ENCODE peak calls at places on chromosomes 7 and 10, in four cellular contexts. J is IMR-90, P is cardiac muscle cell, E is bronchial epithelial cell. U is an unnamed sample.

GRCh38 chr10:59337254-59337653 is 25.1 kb downstream of the FAM13C start:
- DNase-seq in J (peak), E (peak), P (peak), U (peak)

GRCh38 chr7:141533149-141533949 is 17.9 kb upstream of the AGK start:
- DNase-seq in J (peak), P (peak), E (peak), U (peak)

GRCh38 chr10:35640474-35640873 is 1.6 kb downstream of the FZD8 start:
- DNase-seq in J (peak), E (peak), P (peak), U (peak)

GRCh38 chr7:128913856-128914565 is 3.5 kb upstream of the KCP start:
- DNase-seq in P (no peak), E (no peak), J (no peak), U (no peak)

GRCh38 chr7:570801-571070 is 51.1 kb upstream of the PDGFA start:
- DNase-seq in P (no peak), E (no peak), J (no peak), U (no peak)

GRCh38 chr7:66522518-66522917 is 106.2 kb upstream of the KCTD7 start:
- DNase-seq in P (no peak), E (no peak), J (no peak), U (no peak)

GRCh38 chr7:77425151-77426051 is 9.3 kb upstream of the GSAP start:
- DNase-seq in E (peak), J (peak), P (peak), U (peak)

GRCh38 chr10:119665901-119666708 is 14.9 kb downstream of the BAG3 start:
- DNase-seq in E (no peak), J (peak), P (peak), U (no peak)

GRCh38 chr10:79344502-79345195 is 2.6 kb upstream of the PPIF start:
- DNase-seq in P (no peak), J (no peak), E (no peak), U (no peak)

GRCh38 chr7:107201795-107202450 is 33.1 kb downstream of the HBP1 start:
- DNase-seq in P (peak), J (peak), E (peak), U (no peak)

GRCh38 chr10:94963901-94964300 is 25.4 kb downstream of the CYP2C9 start:
- DNase-seq in P (peak), E (peak), J (peak), U (peak)

GRCh38 chr10:123663522-123663921 is 2.6 kb upstream of the GPR26 start:
- DNase-seq in P (no peak), E (no peak), J (no peak), U (no peak)

GRCh38 chr7:82430518-82431465 is 12.8 kb downstream of the CACNA2D1 start:
- DNase-seq in P (peak), E (no peak), J (peak), U (peak)

GRCh38 chr10:82953331-82953730 is 1078.3 kb downstream of the NRG3 start:
- DNase-seq in P (no peak), J (no peak), E (no peak), U (no peak)

GRCh38 chr7:100089458-100090201 is 861 bp downstream of the COPS6 start:
- DNase-seq in E (no peak), P (no peak), J (peak), U (peak)

GRCh38 chr7:36967387-36967786 is 243.1 kb upstream of the AOAH start:
- DNase-seq in E (peak), P (peak), J (peak), U (peak)

GRCh38 chr7:29306276-29307036 is 111.9 kb downstream of the CHN2 start:
- DNase-seq in J (no peak), P (no peak), E (no peak), U (no peak)

GRCh38 chr7:1537631-1538412 is 7.3 kb downstream of the MAFK start:
- DNase-seq in P (peak), E (peak), J (peak), U (peak)

GRCh38 chr7:25456467-25457171 is 228.3 kb upstream of the NPVF start:
- DNase-seq in J (no peak), P (peak), E (no peak), U (no peak)

GRCh38 chr10:35639651-35640311 is 2.3 kb downstream of the FZD8 start:
- DNase-seq in E (no peak), P (peak), J (peak), U (peak)

GRCh38 chr7:87448427-87448826 is 27.1 kb downstream of the ABCB4 start:
- DNase-seq in E (no peak), P (no peak), J (no peak), U (no peak)

GRCh38 chr7:18684899-18685298 is 189.3 kb downstream of the HDAC9 start:
- DNase-seq in P (no peak), E (no peak), J (no peak), U (peak)

GRCh38 chr10:91787258-91787657 is 11.0 kb upstream of the TNKS2 start:
- DNase-seq in P (no peak), E (no peak), J (no peak), U (no peak)

GRCh38 chr7:149317986-149318672 is 56.1 kb downstream of the ZNF783 start:
- DNase-seq in E (no peak), P (no peak), J (no peak), U (no peak)

GRCh38 chr10:48495282-48496045 is 109.4 kb downstream of the ARHGAP22 start:
- DNase-seq in J (no peak), P (no peak), E (no peak), U (no peak)

GRCh38 chr10:3806603-3807002 is 21.6 kb upstream of the KLF6 start:
- DNase-seq in J (peak), P (peak), E (peak), U (peak)

GRCh38 chr7:21422747-21423146 is 5.1 kb upstream of the SP4 start:
- DNase-seq in J (no peak), E (no peak), P (no peak), U (no peak)

GRCh38 chr10:93746844-93747284 is 10.9 kb upstream of the LGI1 start:
- DNase-seq in E (peak), J (peak), P (peak), U (peak)

GRCh38 chr7:74579800-74580685 is 77.5 kb upstream of the GTF2I start:
- DNase-seq in J (peak), P (peak), E (peak), U (peak)

GRCh38 chr7:101990811-101991418 is 173.5 kb downstream of the CUX1 start:
- DNase-seq in J (no peak), E (no peak), P (no peak), U (no peak)

GRCh38 chr10:106185991-106186390 is 978.5 kb downstream of the SORCS1 start:
- DNase-seq in P (peak), E (no peak), J (peak), U (peak)

GRCh38 chr7:143408247-143408685 is 390 bp downstream of the EPHA1 start:
- DNase-seq in P (no peak), E (no peak), J (no peak), U (no peak)

GRCh38 chr7:146781352-146782116 is 664.9 kb downstream of the CNTNAP2 start:
- DNase-seq in P (peak), J (no peak), E (no peak), U (no peak)

GRCh38 chr10:132158810-132159209 is 27.9 kb upstream of the DPYSL4 start:
- DNase-seq in E (no peak), J (no peak), P (no peak), U (no peak)

GRCh38 chr10:656883-657282 is 32.6 kb downstream of the DIP2C start:
- DNase-seq in J (no peak), P (no peak), E (no peak), U (no peak)

GRCh38 chr10:44382981-44383748 is 1.7 kb downstream of the CXCL12 start:
- DNase-seq in E (no peak), J (no peak), P (no peak), U (no peak)

GRCh38 chr7:91420606-91421390 is 156.6 kb downstream of the FZD1 start:
- DNase-seq in J (no peak), E (no peak), P (no peak), U (no peak)

GRCh38 chr7:91425149-91425548 is 160.9 kb downstream of the FZD1 start:
- DNase-seq in P (no peak), E (no peak), J (no peak), U (no peak)

GRCh38 chr7:91424372-91424771 is 160.1 kb downstream of the FZD1 start:
- DNase-seq in J (no peak), P (no peak), E (no peak), U (no peak)
- TF ChIP-seq CTCF in J (no peak), P (no peak), E (no peak), U (no peak)

GRCh38 chr7:124033807-124034753 is 1.2 kb upstream of the TMEM229A start:
- DNase-seq in J (no peak), P (no peak), E (no peak), U (no peak)
- H3K4me3 ChIP-seq in J (no peak), P (no peak), E (no peak), U (no peak)

GRCh38 chr10:101047961-101048892 is 13.6 kb upstream of the KAZALD1 start:
- DNase-seq in J (no peak), E (no peak), P (no peak), U (no peak)
- TF ChIP-seq CTCF in J (no peak), E (peak), P (no peak), U (no peak)

GRCh38 chr7:139726485-139726869 is 51.3 kb downstream of the HIPK2 start:
- DNase-seq in J (no peak), P (peak), E (no peak), U (no peak)
- H3K4me3 ChIP-seq in J (no peak), P (no peak), E (no peak), U (no peak)

GRCh38 chr10:100829103-100829870 is 83.5 kb upstream of the SLF2 start:
- DNase-seq in P (no peak), J (no peak), E (no peak), U (no peak)

GRCh38 chr10:100826983-100827818 is 81.8 kb downstream of the PAX2 start:
- DNase-seq in E (no peak), J (no peak), P (no peak), U (no peak)

GRCh38 chr10:100826661-100826982 is 81.2 kb downstream of the PAX2 start:
- DNase-seq in E (no peak), P (no peak), J (no peak), U (no peak)

GRCh38 chr10:100828744-100829102 is 83.3 kb downstream of the PAX2 start:
- DNase-seq in P (no peak), E (no peak), J (no peak), U (no peak)

GRCh38 chr10:100827819-100828743 is 82.7 kb downstream of the PAX2 start:
- DNase-seq in P (no peak), E (no peak), J (no peak), U (no peak)
- TF ChIP-seq CTCF in P (no peak), E (peak), J (no peak), U (no peak)

GRCh38 chr7:68249611-68250010 is 1253.0 kb downstream of the TYW1 start:
- DNase-seq in E (no peak), P (no peak), J (no peak), U (no peak)

GRCh38 chr7:68246189-68246633 is 1249.6 kb downstream of the TYW1 start:
- DNase-seq in J (no peak), E (peak), P (no peak), U (peak)

GRCh38 chr7:68247566-68247965 is 1250.9 kb downstream of the TYW1 start:
- DNase-seq in J (no peak), E (no peak), P (no peak), U (no peak)

GRCh38 chr7:68248973-68249372 is 1252.3 kb downstream of the TYW1 start:
- DNase-seq in E (no peak), P (no peak), J (no peak), U (no peak)

GRCh38 chr7:68250143-68250542 is 1253.5 kb downstream of the TYW1 start:
- DNase-seq in E (no peak), J (no peak), P (no peak), U (no peak)
- H3K4me3 ChIP-seq in E (no peak), J (no peak), P (no peak), U (no peak)